ENCODE peak calls at places on chromosomes 13 and 19, in five cellular contexts. I is PC-3, J is mammary epithelial cell, B is fibroblast of lung, X is IMR-90. K is an unnamed sample.

GRCh38 chr19:42277821-42278809 is 9.1 kb downstream of the CIC start:
- DNase-seq in I (no peak), J (peak), B (no peak), X (no peak), K (peak)

GRCh38 chr13:73937420-73937819 is 196.8 kb downstream of the KLF12 start:
- DNase-seq in I (no peak), J (no peak), B (no peak), X (no peak), K (no peak)

GRCh38 chr13:59710995-59711701 is 452.6 kb downstream of the DIAPH3 start:
- DNase-seq in I (no peak), J (no peak), B (no peak), X (no peak), K (no peak)

GRCh38 chr13:30119476-30119875 is 187.9 kb downstream of the KATNAL1 start:
- DNase-seq in I (peak), J (peak), B (peak), X (peak), K (no peak)

GRCh38 chr19:2805991-2806649 is 13.5 kb upstream of the ZNF554 start:
- DNase-seq in I (no peak), J (no peak), B (no peak), X (no peak), K (no peak)

GRCh38 chr13:27170521-27171243 is 929 bp downstream of the USP12 start:
- DNase-seq in I (peak), J (no peak), B (no peak), X (no peak), K (peak)

GRCh38 chr13:49256841-49257240 is 9.1 kb downstream of the CDADC1 start:
- DNase-seq in I (no peak), J (no peak), B (peak), X (peak), K (no peak)

GRCh38 chr13:77990973-77991372 is 72.3 kb upstream of the EDNRB start:
- DNase-seq in I (no peak), J (no peak), B (no peak), X (no peak), K (no peak)

GRCh38 chr13:38564751-38565150 is 122.1 kb upstream of the FREM2 start:
- DNase-seq in I (no peak), J (peak), B (no peak), X (no peak), K (no peak)

GRCh38 chr13:31851201-31851600 is 111.9 kb downstream of the RXFP2 start:
- DNase-seq in I (no peak), J (no peak), B (no peak), X (no peak), K (no peak)

GRCh38 chr13:36973621-36974268 is 25.4 kb downstream of the ALG5 start:
- DNase-seq in I (no peak), J (no peak), B (no peak), X (no peak), K (no peak)

GRCh38 chr19:1864480-1865171 is 1.2 kb upstream of the KLF16 start:
- DNase-seq in I (peak), J (no peak), B (peak), X (peak), K (peak)

GRCh38 chr13:80048802-80049201 is 292.1 kb downstream of the SPRY2 start:
- DNase-seq in I (peak), J (peak), B (peak), X (peak), K (peak)

GRCh38 chr13:95677564-95678386 is 836 bp downstream of the DNAJC3 start:
- DNase-seq in I (peak), J (peak), B (peak), X (peak), K (peak)

GRCh38 chr19:23996549-23996948 is 81.9 kb downstream of the ZNF726 start:
- DNase-seq in I (peak), J (no peak), B (no peak), X (no peak), K (no peak)

GRCh38 chr13:84896128-84896527 is 903.1 kb downstream of the SLITRK6 start:
- DNase-seq in I (peak), J (peak), B (peak), X (peak), K (peak)

GRCh38 chr19:31378404-31378803 is 29.2 kb upstream of the TSHZ3 start:
- DNase-seq in I (peak), J (peak), B (peak), X (peak), K (no peak)

GRCh38 chr19:23822735-23823134 is 64.0 kb upstream of the ZNF681 start:
- DNase-seq in I (peak), J (peak), B (no peak), X (no peak), K (no peak)

GRCh38 chr19:54114340-54114826 is 1.1 kb downstream of the TFPT start:
- DNase-seq in I (peak), J (no peak), B (peak), X (peak), K (peak)

GRCh38 chr13:32142956-32143375 is 111.4 kb downstream of the FRY start:
- DNase-seq in I (no peak), J (peak), B (peak), X (peak), K (peak)

GRCh38 chr19:46753420-46754155 is 7.3 kb upstream of the STRN4 start:
- DNase-seq in I (peak), J (peak), B (no peak), X (no peak), K (peak)

GRCh38 chr13:59744747-59745394 is 418.9 kb downstream of the DIAPH3 start:
- DNase-seq in I (no peak), J (no peak), B (peak), X (peak), K (no peak)

GRCh38 chr19:49746206-49746958 is 16.7 kb downstream of the TSKS start:
- DNase-seq in I (peak), J (no peak), B (peak), X (no peak), K (peak)

GRCh38 chr19:23547816-23548430 is 139.1 kb downstream of the ZNF675 start:
- DNase-seq in I (peak), J (no peak), B (no peak), X (no peak), K (no peak)

GRCh38 chr19:7757358-7757757 is 5.7 kb upstream of the CLEC4M start:
- DNase-seq in I (no peak), J (no peak), B (no peak), X (no peak), K (no peak)

GRCh38 chr19:7993560-7993959 is 11.9 kb downstream of the ELAVL1 start:
- DNase-seq in I (no peak), J (no peak), B (no peak), X (no peak), K (no peak)

DNA sequence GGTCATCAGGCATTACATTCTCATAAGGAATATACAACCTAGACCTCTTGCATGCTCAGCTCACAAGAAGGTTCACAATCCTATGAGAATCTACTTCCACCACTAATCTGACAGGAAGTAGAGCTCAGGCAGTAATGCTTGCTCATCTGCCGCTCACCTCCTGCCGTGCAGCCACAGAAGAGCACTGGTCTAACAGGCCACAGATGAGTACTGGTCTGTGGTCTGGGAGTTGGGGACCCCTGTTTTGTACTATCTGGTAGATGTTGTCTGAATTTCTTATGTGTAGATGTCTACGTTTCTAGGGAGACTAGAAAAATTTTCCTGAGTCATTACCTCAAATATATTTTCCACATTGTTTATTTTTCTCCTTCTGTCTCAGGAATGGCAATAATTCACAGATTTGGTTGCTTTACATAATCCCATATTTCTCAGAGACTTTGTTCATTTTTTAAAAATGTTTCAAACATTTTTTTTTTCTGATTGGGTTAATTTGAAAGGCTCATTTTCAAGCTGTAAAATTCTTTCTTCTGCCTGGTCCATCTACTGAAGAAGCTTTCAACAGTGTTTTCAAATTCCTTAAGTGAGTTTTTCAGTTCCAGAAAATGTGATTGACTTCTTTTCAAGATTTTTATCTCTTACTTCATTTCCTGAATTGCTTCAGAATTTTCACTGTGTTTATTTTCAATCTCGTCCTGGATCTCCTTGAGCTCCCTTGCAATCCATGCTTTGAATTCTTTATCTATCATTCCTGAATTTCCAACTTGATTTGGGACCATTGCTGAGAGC is 1322.3 kb downstream of the PCDH9 start:
- DNase-seq in I (peak), J (no peak), B (no peak), X (peak), K (no peak)
- H2AFZ ChIP-seq in I (no peak), J (peak), B (no peak), X (no peak), K (no peak)

GRCh38 chr19:10018786-10019185 is 5.5 kb downstream of the RDH8 start:
- DNase-seq in I (no peak), J (no peak), B (no peak), X (no peak), K (no peak)
- H2AFZ ChIP-seq in I (no peak), J (no peak), B (no peak), X (no peak), K (no peak)

DNA sequence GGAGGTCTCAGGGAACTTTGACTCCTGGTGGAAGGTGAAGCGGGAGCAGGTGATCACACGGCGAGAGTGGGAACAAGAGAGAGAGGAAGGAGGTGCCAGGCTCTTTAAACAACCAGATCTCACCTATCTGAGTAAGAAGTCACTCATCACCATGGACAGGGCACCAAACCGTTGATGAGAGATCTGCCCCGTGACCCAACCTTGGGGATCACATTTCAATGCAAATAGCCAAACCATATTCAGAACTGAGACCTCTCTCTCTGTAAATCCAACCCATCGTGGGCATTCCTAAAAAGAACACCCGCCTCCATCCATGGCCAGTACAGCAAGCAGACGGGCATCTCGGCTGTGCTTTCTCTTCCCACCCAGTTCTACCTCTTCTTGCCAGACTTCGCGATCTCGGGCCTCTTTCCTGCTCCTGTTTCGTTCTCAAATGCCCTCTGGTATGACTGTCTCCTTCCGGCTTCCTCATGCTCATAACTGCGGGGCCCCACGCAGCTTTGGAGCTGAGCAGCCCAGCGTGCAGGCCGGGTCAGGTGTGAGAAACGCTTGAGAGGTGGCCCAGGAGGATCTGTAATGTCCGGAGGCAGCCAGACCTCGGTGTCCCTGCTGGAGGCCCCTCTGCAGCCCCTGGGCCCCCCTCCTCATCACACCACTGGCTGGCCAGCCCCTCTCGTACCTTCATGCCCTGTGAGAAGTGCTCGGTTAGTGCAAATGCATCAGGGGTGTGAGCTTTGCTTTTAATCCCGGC is 97.0 kb upstream of the GPR183 start:
- DNase-seq in I (peak), J (peak), B (no peak), X (no peak), K (no peak)
- H2AFZ ChIP-seq in I (no peak), J (peak), B (no peak), X (no peak), K (no peak)

DNA sequence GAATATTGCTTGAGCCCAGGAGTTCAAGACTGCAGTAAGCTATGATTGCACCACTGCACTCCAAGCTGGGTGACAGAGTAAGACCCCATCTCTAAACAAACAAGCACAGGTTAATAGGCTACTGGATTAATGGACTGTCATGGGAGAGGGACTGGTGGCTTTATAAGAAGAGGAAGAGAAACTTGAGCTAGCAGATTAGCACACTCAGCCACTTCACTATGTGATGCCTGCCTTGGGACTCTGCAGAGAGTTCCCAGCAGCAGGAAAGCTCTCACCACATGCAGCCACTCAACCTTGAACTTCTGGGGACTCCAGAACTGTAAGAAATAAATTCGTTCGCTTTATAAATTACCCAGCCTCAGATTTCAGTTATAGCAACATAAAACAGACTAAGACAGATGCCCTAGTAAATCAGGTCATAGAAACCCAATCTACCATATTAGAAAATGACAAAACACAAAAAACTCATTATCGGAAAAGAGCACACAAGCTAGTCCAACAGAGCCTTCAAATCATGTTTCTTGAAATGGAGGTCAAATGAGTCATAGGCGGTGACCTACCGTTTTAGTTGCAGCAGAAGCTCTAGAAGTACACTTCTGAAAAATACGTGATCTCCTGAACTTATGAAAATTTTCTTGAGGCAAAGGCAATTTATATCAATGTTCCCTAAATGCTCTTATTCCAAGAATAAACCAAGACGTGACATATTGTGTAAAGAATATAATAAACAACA is 341.1 kb upstream of the SGCG start:
- DNase-seq in I (no peak), J (no peak), B (no peak), X (no peak), K (no peak)
- H2AFZ ChIP-seq in I (no peak), J (no peak), B (no peak), X (no peak), K (no peak)

GRCh38 chr13:113883921-113884804 is 20.3 kb upstream of the GAS6 start:
- DNase-seq in I (no peak), J (no peak), B (no peak), X (no peak), K (no peak)
- H2AFZ ChIP-seq in I (no peak), J (no peak), B (no peak), X (no peak), K (no peak)

GRCh38 chr13:33633701-33634525 is 184.0 kb upstream of the RFC3 start:
- DNase-seq in I (peak), J (peak), B (no peak), X (peak), K (no peak)

GRCh38 chr13:33637978-33638743 is 179.8 kb upstream of the RFC3 start:
- DNase-seq in I (peak), J (peak), B (peak), X (peak), K (no peak)

GRCh38 chr13:33636955-33637670 is 180.8 kb upstream of the RFC3 start:
- DNase-seq in I (peak), J (peak), B (no peak), X (peak), K (no peak)

GRCh38 chr13:33639158-33639557 is 178.8 kb upstream of the RFC3 start:
- DNase-seq in I (no peak), J (peak), B (peak), X (peak), K (no peak)

GRCh38 chr13:33634526-33635111 is 183.3 kb upstream of the RFC3 start:
- DNase-seq in I (no peak), J (peak), B (peak), X (no peak), K (no peak)
- H2AFZ ChIP-seq in I (no peak), J (peak), B (no peak), X (peak), K (no peak)

GRCh38 chr13:42875448-42876269 is 94.3 kb downstream of the FAM216B start:
- DNase-seq in I (no peak), J (no peak), B (peak), X (peak), K (peak)
- H2AFZ ChIP-seq in I (no peak), J (no peak), B (no peak), X (no peak), K (no peak)

GRCh38 chr13:109144693-109145437 is 515.5 kb downstream of the MYO16 start:
- DNase-seq in I (no peak), J (peak), B (no peak), X (no peak), K (no peak)
- H2AFZ ChIP-seq in I (no peak), J (no peak), B (no peak), X (no peak), K (no peak)

K was measured in endothelial cell of umbilical vein.